ENCODE peak calls at places on chromosomes 1 and 21, in five cellular contexts. Y is amygdala, M is hepatocyte, F is adipocyte, O is endothelial cell. K is an unnamed sample.

GRCh38 chr1:234242091-234242490 is 131.2 kb upstream of the COA6 start:
- DNase-seq in F (no peak), M (no peak), Y (no peak), O (no peak), K (no peak)

GRCh38 chr21:38992737-38993136 is 187.0 kb downstream of the ETS2 start:
- DNase-seq in Y (no peak), F (no peak), O (peak; percentile 18), M (no peak), K (no peak)

GRCh38 chr1:151840421-151840820 is 801 bp upstream of the C2CD4D start:
- DNase-seq in Y (no peak), F (no peak), M (no peak), O (no peak), K (no peak)

GRCh38 chr1:178509608-178510007 is 3.3 kb upstream of the TEX35 start:
- DNase-seq in Y (no peak), M (no peak), F (no peak), O (no peak), K (no peak)

GRCh38 chr1:11868331-11868730 is 9.6 kb upstream of the NPPB start:
- DNase-seq in O (no peak), F (no peak), Y (no peak), M (no peak), K (no peak)

GRCh38 chr1:209585672-209586071 is 2.2 kb downstream of the CAMK1G start:
- DNase-seq in Y (peak; percentile 14), M (peak; percentile 83), O (peak; percentile 45), F (peak; percentile 79), K (peak; percentile 60)

GRCh38 chr1:223556414-223557124 is 108.9 kb downstream of the CAPN8 start:
- DNase-seq in Y (no peak), F (peak; percentile 4), O (peak; percentile 83), M (peak; percentile 55), K (no peak)

GRCh38 chr1:154219511-154219910 is 1.2 kb upstream of the UBAP2L start:
- DNase-seq in M (peak; percentile 39), Y (no peak), F (peak; percentile 19), O (no peak), K (no peak)

GRCh38 chr1:209704584-209704983 is at the start of gene HSD11B1:
- DNase-seq in F (peak; percentile 95), Y (peak; percentile 12), O (no peak), M (peak; percentile 21), K (peak; percentile 13)

GRCh38 chr1:231634302-231635013 is 7.9 kb downstream of the DISC1 start:
- DNase-seq in F (no peak), M (no peak), O (no peak), Y (no peak), K (no peak)

GRCh38 chr1:64920936-64921589 is 45.3 kb downstream of the JAK1 start:
- DNase-seq in F (peak; percentile 80), Y (no peak), O (no peak), M (no peak), K (no peak)

GRCh38 chr1:78277253-78277652 is 213.5 kb upstream of the PTGFR start:
- DNase-seq in M (no peak), F (peak; percentile 49), O (no peak), Y (no peak), K (no peak)

GRCh38 chr1:209609403-209610377 is 26.2 kb downstream of the CAMK1G start:
- DNase-seq in F (no peak), O (no peak), Y (no peak), M (peak; percentile 56), K (peak; percentile 30)

GRCh38 chr1:52571783-52572182 is 18.9 kb upstream of the TUT4 start:
- DNase-seq in Y (no peak), M (no peak), O (no peak), F (no peak), K (no peak)

GRCh38 chr1:116105996-116106395 is 5.2 kb upstream of the MAB21L3 start:
- DNase-seq in O (no peak), F (no peak), Y (no peak), M (no peak), K (no peak)

GRCh38 chr1:180101411-180101810 is 53.3 kb upstream of the QSOX1 start:
- DNase-seq in M (no peak), Y (no peak), F (no peak), O (no peak), K (no peak)

GRCh38 chr1:232950919-232951579 is 638 bp downstream of the NTPCR start:
- DNase-seq in O (peak; percentile 13), Y (no peak), F (peak; percentile 40), M (peak; percentile 45), K (peak; percentile 29)

GRCh38 chr1:174800221-174800791 is 199.4 kb upstream of the CACYBP start:
- DNase-seq in M (peak; percentile 10), F (peak; percentile 34), O (no peak), Y (no peak), K (no peak)

GRCh38 chr1:50620680-50621329 is 197.6 kb upstream of the DMRTA2 start:
- DNase-seq in F (peak; percentile 35), O (no peak), M (peak; percentile 40), Y (no peak), K (no peak)

GRCh38 chr1:48022306-48022705 is 25.1 kb upstream of the TRABD2B start:
- DNase-seq in M (no peak), O (no peak), F (no peak), Y (no peak), K (no peak)

GRCh38 chr1:169529068-169529642 is 43.4 kb upstream of the SLC19A2 start:
- DNase-seq in Y (no peak), M (peak; percentile 77), O (no peak), F (no peak), K (no peak)

GRCh38 chr1:212549503-212550017 is 59.0 kb upstream of the ATF3 start:
- DNase-seq in M (no peak), F (no peak), O (no peak), Y (no peak), K (no peak)

GRCh38 chr1:202702088-202702487 is 8.2 kb downstream of the SYT2 start:
- DNase-seq in O (no peak), F (no peak), Y (no peak), M (no peak), K (no peak)

GRCh38 chr1:221228594-221228993 is 349.4 kb downstream of the HLX start:
- DNase-seq in O (no peak), F (no peak), M (no peak), Y (no peak), K (no peak)

GRCh38 chr1:44318097-44319088 is 36.7 kb downstream of the ERI3 start:
- DNase-seq in O (peak; percentile 57), Y (no peak), M (peak; percentile 72), F (peak; percentile 70), K (no peak)

GRCh38 chr21:42373181-42373907 is 7.0 kb upstream of the TFF1 start:
- DNase-seq in M (no peak), F (no peak), Y (no peak), O (no peak), K (no peak)

GRCh38 chr1:28306550-28306949 is 22.3 kb upstream of the MED18 start:
- DNase-seq in O (no peak), Y (no peak), F (no peak), M (no peak), K (no peak)

GRCh38 chr21:35217504-35218060 is 168.5 kb upstream of the RUNX1 start:
- DNase-seq in O (no peak), F (peak; percentile 71), Y (no peak), M (peak; percentile 52), K (no peak)

GRCh38 chr1:208204779-208205178 is 39.4 kb downstream of the PLXNA2 start:
- DNase-seq in Y (no peak), M (no peak), O (no peak), F (no peak), K (no peak)

GRCh38 chr21:37904879-37905278 is 11.4 kb downstream of the KCNJ6 start:
- DNase-seq in F (no peak), O (no peak), Y (no peak), M (no peak), K (no peak)

GRCh38 chr1:111776397-111776796 is 20.7 kb downstream of the DDX20 start:
- DNase-seq in F (no peak), Y (no peak), O (no peak), M (no peak), K (no peak)

GRCh38 chr1:23537296-23537993 is 6.4 kb upstream of the E2F2 start:
- DNase-seq in M (no peak), O (no peak), Y (no peak), F (peak; percentile 69), K (no peak)

GRCh38 chr1:211654838-211655787 is 20.3 kb downstream of the NEK2 start:
- DNase-seq in F (peak; percentile 96), Y (no peak), M (peak; percentile 95), O (peak; percentile 91), K (peak; percentile 67)

GRCh38 chr21:33441489-33442477 is 38.0 kb downstream of the TMEM50B start:
- DNase-seq in O (no peak), Y (no peak), M (peak; percentile 16), F (peak; percentile 58), K (no peak)

GRCh38 chr1:111256988-111257658 is 29.6 kb downstream of the CHI3L2 start:
- DNase-seq in O (no peak), M (no peak), F (no peak), Y (no peak), K (no peak)

GRCh38 chr1:1927751-1928150 is 8.7 kb upstream of the TMEM52 start:
- DNase-seq in F (no peak), M (peak; percentile 1), O (no peak), Y (no peak), K (no peak)

GRCh38 chr1:160167580-160167979 is 16.2 kb downstream of the ATP1A4 start:
- DNase-seq in O (no peak), F (no peak), Y (no peak), M (no peak), K (no peak)

GRCh38 chr1:27054381-27054780 is 41.7 kb upstream of the TENT5B start:
- DNase-seq in Y (no peak), M (no peak), F (no peak), O (no peak), K (no peak)